ENCODE peak calls at places on chromosomes 12 and 14, in seven cellular contexts. C is HFF-Myc, D is HL-60, B is Peyer's patch, K is GM10248, I is tibial nerve, E is fibroblast of pulmonary artery. G is an unnamed sample.

GRCh38 chr12:79983492-79983891 is 48.6 kb upstream of the PPP1R12A start:
- DNase-seq in C (peak), D (no peak), B (no peak), K (no peak), I (no peak), E (peak), G (no peak)

GRCh38 chr14:95515523-95516517 is 630 bp downstream of the SYNE3 start:
- DNase-seq in C (no peak), D (peak), B (peak), K (peak), I (no peak), E (peak), G (peak)

GRCh38 chr14:70808023-70808401 is 1.3 kb downstream of the MAP3K9 start:
- DNase-seq in C (no peak), D (no peak), B (peak), K (peak), I (no peak), E (no peak), G (peak)

GRCh38 chr14:55843718-55844403 is 263.9 kb downstream of the KTN1 start:
- DNase-seq in C (no peak), D (no peak), B (no peak), K (no peak), I (no peak), E (peak), G (no peak)

GRCh38 chr14:61090432-61091216 is 109.6 kb downstream of the SLC38A6 start:
- DNase-seq in C (no peak), D (no peak), B (no peak), K (no peak), I (no peak), E (no peak), G (no peak)

GRCh38 chr12:26195250-26195640 is at the start of gene SSPN:
- DNase-seq in C (no peak), D (no peak), B (peak), K (peak), I (peak), E (peak), G (peak)

GRCh38 chr12:64883264-64884163 is 59.1 kb downstream of the TBC1D30 start:
- DNase-seq in C (no peak), D (no peak), B (no peak), K (no peak), I (no peak), E (no peak), G (peak)

GRCh38 chr12:12903642-12904609 is 12.6 kb downstream of the GPRC5A start:
- DNase-seq in C (no peak), D (peak), B (no peak), K (no peak), I (no peak), E (no peak), G (no peak)

GRCh38 chr14:22900088-22900799 is 17.2 kb downstream of the REM2 start:
- DNase-seq in C (peak), D (peak), B (peak), K (peak), I (peak), E (peak), G (peak)

GRCh38 chr14:59811850-59812249 is 58.7 kb downstream of the RTN1 start:
- DNase-seq in C (no peak), D (no peak), B (no peak), K (no peak), I (no peak), E (no peak), G (no peak)

GRCh38 chr14:64213079-64213478 is 81.1 kb downstream of the ESR2 start:
- DNase-seq in C (no peak), D (no peak), B (no peak), K (no peak), I (no peak), E (no peak), G (no peak)

GRCh38 chr12:99131761-99132199 is 486.7 kb downstream of the APAF1 start:
- DNase-seq in C (no peak), D (no peak), B (no peak), K (peak), I (no peak), E (no peak), G (peak)

GRCh38 chr12:52232916-52233461 is at the start of gene KRT7:
- DNase-seq in C (no peak), D (no peak), B (no peak), K (no peak), I (no peak), E (no peak), G (peak)

GRCh38 chr14:32259368-32260013 is 56.4 kb upstream of the RNU6-8 start:
- DNase-seq in C (peak), D (no peak), B (no peak), K (peak), I (no peak), E (peak), G (peak)

GRCh38 chr14:95901014-95901413 is 24.4 kb downstream of the TUNAR start:
- DNase-seq in C (no peak), D (no peak), B (no peak), K (no peak), I (no peak), E (no peak), G (no peak)

GRCh38 chr14:67510836-67511235 is 22.3 kb upstream of the PLEKHH1 start:
- DNase-seq in C (no peak), D (no peak), B (no peak), K (no peak), I (no peak), E (peak), G (no peak)

GRCh38 chr12:47272412-47273190 is 192.8 kb upstream of the AMIGO2 start:
- DNase-seq in C (no peak), D (no peak), B (no peak), K (no peak), I (no peak), E (peak), G (no peak)

GRCh38 chr12:46950116-46950515 is 124.3 kb upstream of the SLC38A4 start:
- DNase-seq in C (no peak), D (no peak), B (no peak), K (no peak), I (no peak), E (no peak), G (no peak)

GRCh38 chr12:89154743-89155530 is 197.4 kb downstream of the DUSP6 start:
- DNase-seq in C (no peak), D (no peak), B (no peak), K (no peak), I (no peak), E (peak), G (no peak)

GRCh38 chr12:89073027-89073398 is 279.3 kb downstream of the DUSP6 start:
- DNase-seq in C (no peak), D (no peak), B (no peak), K (no peak), I (no peak), E (peak), G (no peak)

GRCh38 chr12:116206828-116207227 is 70.7 kb downstream of the MED13L start:
- DNase-seq in C (no peak), D (no peak), B (no peak), K (no peak), I (no peak), E (no peak), G (no peak)

GRCh38 chr12:2764398-2764797 is 30.4 kb upstream of the FKBP4 start:
- DNase-seq in C (no peak), D (no peak), B (no peak), K (no peak), I (no peak), E (no peak), G (no peak)

GRCh38 chr14:23877538-23878180 is 75.9 kb upstream of the DHRS4 start:
- DNase-seq in C (no peak), D (no peak), B (no peak), K (peak), I (no peak), E (no peak), G (peak)

GRCh38 chr14:55448146-55448614 is 7.8 kb upstream of the TBPL2 start:
- DNase-seq in C (peak), D (no peak), B (no peak), K (no peak), I (peak), E (peak), G (no peak)

GRCh38 chr12:125069616-125070015 is 4.4 kb downstream of the AACS start:
- DNase-seq in C (no peak), D (no peak), B (no peak), K (no peak), I (no peak), E (no peak), G (no peak)

GRCh38 chr14:100049220-100049619 is 16.0 kb upstream of the EVL start:
- DNase-seq in C (no peak), D (no peak), B (no peak), K (no peak), I (no peak), E (peak), G (no peak)

GRCh38 chr14:35752380-35752779 is 56.7 kb downstream of the RALGAPA1 start:
- DNase-seq in C (no peak), D (no peak), B (no peak), K (no peak), I (no peak), E (no peak), G (no peak)

GRCh38 chr12:118256352-118256751 is 116.4 kb downstream of the TAOK3 start:
- DNase-seq in C (no peak), D (no peak), B (no peak), K (no peak), I (no peak), E (no peak), G (no peak)

GRCh38 chr14:84555493-84555892 is 974.5 kb upstream of the FLRT2 start:
- DNase-seq in C (no peak), D (no peak), B (no peak), K (no peak), I (no peak), E (no peak), G (no peak)

GRCh38 chr14:50967719-50968266 is 23.5 kb upstream of the PYGL start:
- DNase-seq in C (no peak), D (peak), B (no peak), K (no peak), I (no peak), E (no peak), G (no peak)

GRCh38 chr12:133080619-133081407 is at the start of gene ZNF140:
- DNase-seq in C (peak), D (peak), B (peak), K (peak), I (peak), E (peak), G (peak)
- TF ChIP-seq CTCF in C (no peak), D (no peak), B (peak), K (no peak), I (peak), E (no peak), G (no peak)

GRCh38 chr12:15527201-15527782 is 205.0 kb downstream of the PTPRO start:
- DNase-seq in C (no peak), D (no peak), B (no peak), K (no peak), I (peak), E (peak), G (no peak)
- TF ChIP-seq CTCF in C (peak), D (no peak), B (peak), K (no peak), I (no peak), E (peak), G (peak)

DNA sequence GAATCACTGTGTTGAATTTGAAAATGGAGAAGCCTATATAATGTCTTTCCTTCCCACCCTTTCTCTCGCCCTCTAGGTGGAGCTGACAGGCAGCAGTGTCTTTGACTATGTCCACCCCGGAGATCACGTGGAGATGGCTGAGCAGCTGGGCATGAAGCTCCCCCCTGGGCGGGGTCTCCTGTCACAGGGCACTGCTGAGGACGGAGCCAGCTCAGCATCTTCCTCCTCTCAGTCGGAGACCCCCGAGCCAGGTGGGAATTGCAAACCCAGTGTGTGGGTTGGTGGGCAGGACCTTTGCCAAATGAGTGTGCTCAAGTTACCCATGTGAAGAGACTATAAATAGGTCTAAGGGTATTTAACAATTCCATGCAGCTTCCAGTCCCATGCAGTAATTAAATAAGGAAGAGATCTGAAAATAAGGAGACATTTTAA is 274.7 kb downstream of the EGLN3 start:
- DNase-seq in C (no peak), D (peak), B (no peak), K (no peak), I (peak), E (peak), G (no peak)
- TF ChIP-seq CTCF in C (peak), D (no peak), B (no peak), K (no peak), I (no peak), E (peak), G (no peak)

GRCh38 chr12:57622293-57623245 is 10.4 kb downstream of the B4GALNT1 start:
- DNase-seq in C (no peak), D (no peak), B (no peak), K (peak), I (no peak), E (no peak), G (no peak)
- TF ChIP-seq CTCF in C (no peak), D (no peak), B (no peak), K (no peak), I (no peak), E (no peak), G (no peak)

DNA sequence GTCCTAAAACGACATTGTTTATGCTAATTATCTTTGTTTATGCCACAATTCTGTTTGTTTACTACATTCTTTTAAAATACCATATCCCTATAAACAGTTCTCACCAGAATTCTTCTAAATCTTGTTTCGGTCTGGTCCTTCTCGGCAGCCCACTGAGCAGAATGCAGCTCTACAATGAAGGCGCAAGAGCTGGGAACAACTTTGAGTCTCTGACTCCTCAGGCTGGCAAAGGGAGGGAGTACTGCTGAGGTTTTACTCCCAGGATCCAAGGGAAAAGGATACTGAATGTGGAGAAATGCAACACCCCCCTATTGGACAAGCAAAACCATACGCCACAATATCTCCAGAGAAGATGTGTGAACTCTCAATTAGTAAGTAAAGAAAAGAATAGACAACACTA is 5.4 kb downstream of the SOX5 start:
- DNase-seq in C (no peak), D (no peak), B (no peak), K (no peak), I (no peak), E (no peak), G (no peak)
- TF ChIP-seq CTCF in C (no peak), D (no peak), B (no peak), K (no peak), I (no peak), E (no peak), G (no peak)

DNA sequence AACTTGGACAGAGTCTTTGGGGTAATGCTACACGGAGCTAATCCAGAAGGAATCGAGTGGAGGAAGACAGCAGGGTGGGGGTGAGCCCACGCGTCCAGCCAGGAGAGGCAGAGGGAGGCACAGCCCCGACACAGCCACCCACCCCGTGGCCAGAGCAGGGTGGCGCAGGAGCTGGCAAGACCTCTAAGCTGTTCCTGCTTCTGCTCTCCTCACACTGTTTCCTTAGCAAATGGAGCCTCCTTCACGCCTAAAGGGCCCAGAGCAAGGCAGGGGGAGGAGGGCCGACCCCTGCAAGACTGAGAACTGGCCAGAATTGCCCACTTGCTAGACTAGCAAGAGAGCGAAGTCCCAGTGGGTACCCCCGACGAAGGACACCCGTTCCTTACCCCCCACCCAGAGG is 91.5 kb downstream of the FBXL14 start:
- DNase-seq in C (no peak), D (no peak), B (no peak), K (no peak), I (no peak), E (no peak), G (no peak)
- TF ChIP-seq CTCF in C (no peak), D (no peak), B (no peak), K (no peak), I (no peak), E (no peak), G (no peak)